ENCODE peak calls at places on chromosome 6, in ten cellular contexts. X is astrocyte, L is BE2C, J is AG10803, F is IMR-90, E is AG04450, I is GM20000, A is kidney epithelial cell, Y is neural crest cell, V is GM10248. C is an unnamed sample.

GRCh38 chr6:278494-278893 is 13.8 kb upstream of the DUSP22 start:
- DNase-seq in L (no peak), X (no peak), A (no peak), J (no peak), V (no peak), Y (no peak), F (no peak), I (no peak), E (no peak), C (no peak)

GRCh38 chr6:100818066-100818465 is 63.1 kb downstream of the ASCC3 start:
- DNase-seq in Y (no peak), F (peak), L (no peak), I (no peak), A (no peak), E (no peak), J (no peak), X (no peak), V (no peak), C (no peak)

GRCh38 chr6:149043476-149044130 is 273.9 kb upstream of the TAB2 start:
- DNase-seq in X (no peak), E (no peak), F (no peak), V (no peak), L (peak), J (no peak), I (peak), Y (peak), A (no peak), C (peak)

GRCh38 chr6:99613398-99613704 is 6.7 kb downstream of the PRDM13 start:
- DNase-seq in I (peak), J (peak), F (peak), Y (peak), X (no peak), E (no peak), V (peak), L (peak), A (no peak), C (peak)

GRCh38 chr6:71478834-71479541 is 190.4 kb downstream of the OGFRL1 start:
- DNase-seq in V (no peak), L (no peak), F (peak), I (no peak), J (peak), X (peak), A (peak), Y (no peak), E (peak), C (no peak)

GRCh38 chr6:2324166-2324953 is 79.0 kb upstream of the GMDS start:
- DNase-seq in L (no peak), A (no peak), I (no peak), J (no peak), E (no peak), Y (no peak), X (no peak), F (no peak), V (no peak), C (no peak)

GRCh38 chr6:158408552-158409130 is 96.4 kb downstream of the TULP4 start:
- DNase-seq in I (no peak), X (peak), L (peak), Y (peak), J (peak), E (no peak), V (no peak), F (peak), A (no peak), C (no peak)

GRCh38 chr6:36914227-36914794 is 28.6 kb downstream of the C6orf89 start:
- DNase-seq in V (no peak), I (no peak), X (no peak), J (no peak), L (no peak), F (peak), Y (no peak), A (peak), E (no peak), C (no peak)

GRCh38 chr6:46637145-46637544 is 15.5 kb downstream of the CYP39A1 start:
- DNase-seq in A (no peak), J (peak), I (no peak), Y (no peak), F (peak), E (no peak), V (no peak), X (peak), L (no peak), C (no peak)

GRCh38 chr6:52672422-52673025 is 1.6 kb downstream of the TMEM14A start:
- DNase-seq in J (no peak), L (no peak), A (no peak), I (no peak), X (peak), E (no peak), Y (no peak), F (peak), V (no peak), C (no peak)

GRCh38 chr6:102022803-102023202 is 629.3 kb downstream of the GRIK2 start:
- DNase-seq in J (no peak), Y (no peak), F (no peak), E (no peak), L (no peak), I (no peak), V (no peak), A (no peak), X (no peak), C (no peak)

GRCh38 chr6:106546322-106547052 is 82.8 kb downstream of the RTN4IP1 start:
- DNase-seq in I (no peak), L (no peak), A (peak), X (peak), J (peak), Y (no peak), F (peak), E (peak), V (no peak), C (no peak)

DNA sequence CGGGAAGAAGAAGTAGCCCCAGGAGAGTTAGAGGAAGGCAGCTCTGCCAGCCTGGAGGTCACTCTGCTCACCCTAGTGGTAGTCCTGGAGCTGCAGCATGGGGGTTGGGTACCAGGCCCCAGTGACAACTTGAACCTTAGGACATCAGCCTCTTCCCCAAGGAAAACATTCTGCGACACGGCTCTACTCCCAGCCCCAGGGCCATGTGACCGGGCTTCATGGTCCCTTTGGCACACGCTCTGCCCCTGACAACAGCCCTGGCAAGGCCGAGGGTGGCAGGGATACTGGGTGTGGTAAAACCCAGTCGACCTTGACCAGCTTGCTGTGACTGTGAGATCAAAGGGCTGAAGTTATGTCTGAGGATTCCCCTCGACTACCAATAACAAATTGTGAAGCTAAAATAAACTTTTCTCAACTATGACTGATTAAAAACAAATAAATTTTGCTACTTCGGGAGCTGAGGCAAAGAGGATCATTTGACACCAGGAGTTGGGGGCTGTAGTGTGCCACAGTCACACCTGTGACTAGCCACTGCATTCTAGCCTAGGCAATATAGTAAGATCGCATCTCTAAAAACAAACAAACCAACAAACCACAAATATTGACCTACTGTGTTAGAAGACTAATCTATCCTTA is 24.4 kb upstream of the ARID1B start:
- DNase-seq in X (no peak), V (peak), F (no peak), E (no peak), J (no peak), A (no peak), L (no peak), I (peak), Y (no peak), C (peak)
- TF ChIP-seq CTCF in X (no peak), V (peak), F (peak), E (no peak), J (peak), A (peak), L (peak), I (peak), Y (no peak), C (peak)

GRCh38 chr6:127515794-127516675 is 3.1 kb downstream of the MTCL3 start:
- DNase-seq in Y (peak), X (peak), L (peak), E (no peak), I (peak), A (no peak), J (peak), F (peak), V (peak), C (peak)

GRCh38 chr6:127518212-127518709 is 874 bp downstream of the MTCL3 start:
- DNase-seq in F (no peak), I (no peak), A (no peak), Y (peak), V (no peak), J (no peak), X (no peak), L (peak), E (no peak), C (no peak)

GRCh38 chr6:127517698-127518097 is 1.4 kb downstream of the MTCL3 start:
- DNase-seq in V (no peak), E (no peak), Y (no peak), I (no peak), F (no peak), X (no peak), A (no peak), J (no peak), L (no peak), C (no peak)

GRCh38 chr6:127515234-127515793 is 3.8 kb downstream of the MTCL3 start:
- DNase-seq in E (no peak), J (no peak), Y (peak), F (no peak), V (peak), X (peak), A (no peak), I (peak), L (no peak), C (no peak)

DNA sequence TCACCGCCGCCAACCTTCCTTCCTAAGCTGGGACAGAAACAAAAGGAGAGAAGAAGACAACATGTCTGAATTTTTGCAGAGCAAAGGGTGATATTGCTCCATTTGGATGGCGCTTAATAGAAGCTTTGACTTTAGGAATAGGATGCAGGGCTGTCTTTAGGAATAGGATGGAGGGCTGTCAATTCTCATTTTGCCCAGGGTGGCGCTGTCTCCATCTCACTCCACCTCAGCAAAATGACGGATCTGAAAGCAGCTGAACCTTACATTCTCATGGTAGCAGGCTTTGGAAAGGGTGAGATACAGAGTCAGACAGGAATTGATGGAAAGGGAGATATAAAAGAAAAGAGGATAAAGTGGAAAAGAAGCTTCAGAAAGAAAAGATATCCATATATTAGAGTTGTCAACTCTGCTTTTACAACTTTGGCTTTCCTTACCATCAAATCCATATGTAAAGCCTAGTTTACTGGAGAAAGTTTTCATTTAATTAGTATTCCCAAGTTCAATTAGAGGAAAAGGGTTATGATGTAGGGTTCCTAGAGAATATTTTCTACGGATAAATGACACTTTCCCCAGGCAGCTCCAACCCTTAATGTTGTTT is 2.4 kb downstream of the MTCL3 start:
- DNase-seq in F (peak), I (peak), J (no peak), X (peak), E (no peak), L (peak), V (peak), A (no peak), Y (peak), C (peak)
- TF ChIP-seq CTCF in F (peak), I (peak), J (peak), X (peak), E (peak), L (peak), V (peak), A (peak), Y (peak), C (peak)

DNA sequence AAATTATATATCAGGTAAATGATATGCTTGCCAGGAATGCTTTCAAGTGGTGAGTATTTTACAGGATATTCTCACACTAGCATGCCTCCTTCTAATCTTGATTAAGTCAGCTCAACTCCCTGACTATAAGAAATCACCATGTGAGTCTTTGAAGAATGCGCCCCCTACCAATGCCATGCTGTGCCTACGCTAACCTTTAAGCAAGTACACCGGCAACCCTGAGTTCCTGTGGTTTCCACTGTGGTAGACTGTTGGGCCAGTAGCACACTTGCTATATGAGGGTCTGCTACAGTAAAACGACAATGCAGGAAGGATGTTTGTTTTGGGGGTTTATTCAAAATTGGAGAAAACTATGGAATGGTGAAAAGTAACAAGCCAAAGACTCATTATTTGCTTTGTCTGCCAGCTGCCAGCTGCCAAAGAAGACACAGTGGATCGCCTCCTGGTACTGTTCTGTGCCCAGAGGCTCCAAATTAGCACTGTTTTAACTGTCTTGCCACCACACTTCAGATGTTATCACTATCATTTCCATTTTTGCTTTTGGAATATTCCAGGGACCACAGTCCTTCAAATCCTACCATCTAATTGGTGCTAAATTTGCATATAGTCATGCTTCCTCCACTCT is 333.5 kb downstream of the RNGTT start:
- DNase-seq in E (no peak), J (no peak), X (no peak), V (no peak), F (no peak), L (no peak), I (no peak), A (no peak), Y (no peak), C (peak)
- TF ChIP-seq CTCF in E (no peak), J (no peak), X (no peak), V (peak), F (no peak), L (peak), I (no peak), A (no peak), Y (no peak), C (no peak)

GRCh38 chr6:131183427-131184095 is 48.3 kb downstream of the AKAP7 start:
- DNase-seq in A (no peak), X (no peak), F (no peak), Y (no peak), J (no peak), L (no peak), I (no peak), E (no peak), V (no peak), C (no peak)

GRCh38 chr6:131177996-131178395 is 42.7 kb downstream of the AKAP7 start:
- DNase-seq in A (no peak), F (no peak), I (no peak), E (no peak), J (peak), Y (no peak), V (no peak), X (no peak), L (no peak), C (no peak)

DNA sequence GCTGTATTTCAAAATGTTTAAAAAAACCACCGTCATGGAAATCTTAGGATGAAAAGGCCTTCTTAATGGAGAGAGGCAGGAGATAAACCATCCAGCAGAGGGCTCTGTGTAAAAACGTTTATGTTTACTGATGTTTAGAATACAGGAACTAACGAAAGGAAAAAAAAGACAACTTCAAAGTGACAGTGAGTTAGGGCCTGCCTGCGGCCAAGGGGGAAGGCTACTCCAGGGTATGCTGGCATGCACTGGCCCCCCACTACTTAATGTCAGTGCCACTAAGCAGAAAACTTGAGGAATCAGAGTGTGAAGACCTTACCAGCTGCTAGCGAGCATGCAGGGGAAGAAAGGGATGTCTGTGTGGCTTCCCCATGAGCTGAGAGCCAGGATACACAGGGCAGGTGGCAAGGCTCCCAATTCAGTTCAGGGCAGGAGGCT is 47.7 kb downstream of the AKAP7 start:
- DNase-seq in L (no peak), F (peak), E (no peak), V (no peak), A (no peak), Y (no peak), J (peak), I (no peak), X (no peak), C (peak)
- TF ChIP-seq CTCF in L (peak), F (peak), E (peak), V (peak), A (peak), Y (peak), J (peak), I (peak), X (peak), C (peak)

GRCh38 chr6:14265049-14266021 is 147.8 kb downstream of the CD83 start:
- DNase-seq in X (no peak), V (no peak), J (no peak), F (no peak), E (no peak), A (no peak), L (peak), Y (no peak), I (no peak), C (no peak)
- TF ChIP-seq CTCF in X (no peak), V (no peak), J (no peak), F (no peak), E (peak), A (no peak), L (peak), Y (no peak), I (no peak), C (no peak)

C was measured in GM12865.